ENCODE peak calls at places on chromosomes 4 and X, in seven cellular contexts. P, Q, A, N, G, Z and T are unnamed samples.
A peak's percentile ranks its signal among the peaks of the same experiment; 100 is the strongest.

GRCh38 chr4:140049024-140049923 is 104.7 kb downstream of the MAML3 start:
- DNase-seq in Z (peak; percentile 57), Q (peak; percentile 63), G (peak; percentile 48), N (peak; percentile 60), P (peak; percentile 17), A (no peak), T (peak; percentile 49)

GRCh38 chrX:35625714-35626113 is 172.4 kb upstream of the MAGEB16 start:
- DNase-seq in G (no peak), Q (no peak), A (peak; percentile 67), Z (no peak), P (no peak), N (no peak), T (no peak)

GRCh38 chr4:25161599-25161960 is 1.3 kb upstream of the SEPSECS start:
- DNase-seq in Q (no peak), G (no peak), Z (no peak), N (no peak), A (peak; percentile 30), P (no peak), T (no peak)

GRCh38 chrX:95057341-95057740 is 1383.3 kb downstream of the FAM133A start:
- DNase-seq in N (no peak), Z (peak; percentile 4), G (no peak), P (no peak), Q (no peak), A (no peak), T (no peak)

GRCh38 chr4:181365671-181366070 is 877.5 kb upstream of the TENM3 start:
- DNase-seq in Q (no peak), P (no peak), A (no peak), N (no peak), Z (no peak), G (no peak), T (no peak)

GRCh38 chr4:13865871-13866669 is 238.5 kb upstream of the BOD1L1 start:
- DNase-seq in A (no peak), Z (peak; percentile 51), N (no peak), P (no peak), Q (no peak), G (no peak), T (no peak)

GRCh38 chr4:89296399-89296798 is 11.2 kb downstream of the GPRIN3 start:
- DNase-seq in A (no peak), N (no peak), G (no peak), P (no peak), Z (no peak), Q (no peak), T (no peak)

GRCh38 chr4:55330241-55330640 is 15.8 kb upstream of the SRD5A3 start:
- DNase-seq in Q (no peak), Z (no peak), P (no peak), G (no peak), N (no peak), A (no peak), T (no peak)

GRCh38 chrX:2901367-2902036 is 27.6 kb downstream of the ARSD start:
- DNase-seq in Q (no peak), Z (peak; percentile 64), P (no peak), G (no peak), A (no peak), N (no peak), T (no peak)

GRCh38 chr4:52864816-52865215 is 2.7 kb downstream of the RASL11B start:
- DNase-seq in Z (peak; percentile 35), N (no peak), Q (no peak), A (no peak), P (no peak), G (no peak), T (peak; percentile 39)

GRCh38 chrX:13120017-13120416 is 75.6 kb upstream of the FAM9C start:
- DNase-seq in N (peak; percentile 51), P (no peak), A (peak; percentile 48), G (no peak), Z (peak; percentile 53), Q (peak; percentile 30), T (peak; percentile 81)

GRCh38 chrX:96721398-96721797 is 36.8 kb downstream of the DIAPH2 start:
- DNase-seq in P (no peak), Q (no peak), G (no peak), A (no peak), Z (peak; percentile 36), N (no peak), T (no peak)

GRCh38 chr4:33493231-33493630 is 2751.1 kb downstream of the ARAP2 start:
- DNase-seq in G (no peak), N (no peak), P (no peak), Q (no peak), A (no peak), Z (no peak), T (no peak)

GRCh38 chr4:1293531-1293941 is 3.8 kb downstream of the MAEA start:
- DNase-seq in N (no peak), A (no peak), Z (no peak), P (no peak), Q (no peak), G (no peak), T (no peak)

GRCh38 chr4:146190393-146190910 is 14.9 kb downstream of the LSM6 start:
- DNase-seq in N (no peak), P (no peak), Z (no peak), G (no peak), Q (no peak), A (no peak), T (no peak)

GRCh38 chr4:3635090-3635820 is 103.0 kb upstream of the LRPAP1 start:
- DNase-seq in N (no peak), P (no peak), A (no peak), Q (no peak), G (no peak), Z (no peak), T (no peak)

GRCh38 chrX:28609917-28610613 is 22.8 kb downstream of the IL1RAPL1 start:
- DNase-seq in N (no peak), Q (peak; percentile 56), Z (no peak), A (no peak), G (no peak), P (no peak), T (peak; percentile 63)

GRCh38 chr4:66062044-66062443 is 391.8 kb upstream of the EPHA5 start:
- DNase-seq in P (no peak), N (no peak), A (no peak), Z (no peak), G (no peak), Q (no peak), T (no peak)

GRCh38 chr4:159158989-159159388 is 56.1 kb downstream of the RAPGEF2 start:
- DNase-seq in G (no peak), N (no peak), Z (no peak), Q (no peak), A (no peak), P (no peak), T (no peak)

GRCh38 chrX:101257448-101258259 is 33.5 kb downstream of the TAF7L start:
- DNase-seq in G (no peak), A (no peak), N (no peak), Q (no peak), Z (peak; percentile 76), P (no peak), T (no peak)

GRCh38 chr4:113919145-113919544 is 60.3 kb downstream of the ARSJ start:
- DNase-seq in Z (no peak), A (no peak), N (no peak), Q (no peak), P (no peak), G (no peak), T (no peak)

GRCh38 chr4:6345096-6345830 is 75.6 kb downstream of the WFS1 start:
- DNase-seq in G (no peak), Q (no peak), P (no peak), A (no peak), Z (no peak), N (no peak), T (no peak)

GRCh38 chr4:86261634-86262033 is 98.2 kb downstream of the MAPK10 start:
- DNase-seq in G (no peak), Q (no peak), Z (no peak), A (no peak), P (no peak), N (no peak), T (no peak)

GRCh38 chr4:159178147-159178541 is 75.3 kb downstream of the RAPGEF2 start:
- DNase-seq in N (no peak), P (no peak), G (no peak), A (no peak), Z (peak; percentile 44), Q (no peak), T (no peak)

GRCh38 chrX:37638047-37638446 is 47.5 kb upstream of the XK start:
- DNase-seq in Z (no peak), N (no peak), P (no peak), Q (no peak), G (no peak), A (no peak), T (no peak)
- TF ChIP-seq POLR2A in Z (no peak), N (no peak), P (no peak), Q (no peak), G (no peak), A (no peak), T (no peak)

DNA sequence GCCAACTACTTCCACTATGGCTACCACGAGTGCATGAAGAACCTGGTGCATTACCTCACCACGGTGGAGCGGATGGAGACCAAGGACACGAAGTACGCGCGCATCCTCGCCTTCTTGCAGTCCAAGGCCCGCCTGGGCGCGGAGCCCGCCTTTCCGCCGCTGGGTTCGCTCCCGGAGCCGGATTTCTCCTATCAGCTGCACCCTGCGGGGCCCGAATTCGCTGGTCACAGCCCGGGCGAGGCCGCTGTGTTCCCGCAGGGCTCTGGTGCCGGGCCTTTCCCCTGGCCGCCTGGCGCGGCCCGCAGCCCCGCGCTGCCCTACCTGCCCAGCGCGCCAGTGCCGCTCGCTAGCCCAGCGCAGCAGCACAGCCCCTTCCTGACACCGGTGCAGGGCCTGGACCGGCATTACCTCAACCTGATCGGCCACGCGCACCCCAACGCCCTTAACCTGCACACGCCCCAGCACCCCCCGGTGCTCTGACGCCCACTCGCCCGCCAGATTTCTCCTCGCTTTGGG is 2.1 kb downstream of the HELT start:
- DNase-seq in G (no peak), P (no peak), Z (no peak), N (no peak), Q (no peak), A (no peak), T (no peak)
- H3K4me3 ChIP-seq in G (peak overlapping the region; percentile 17), P (peak overlapping the region; percentile 20), Z (no peak overlapping the region), N (no peak overlapping the region), Q (no peak overlapping the region), A (no peak overlapping the region), T (peak overlapping the region; percentile 25)

GRCh38 chr4:151541438-151542071 is 132.6 kb downstream of the FHIP1A start:
- DNase-seq in G (no peak), N (no peak), P (no peak), Z (peak; percentile 58), A (no peak), Q (no peak), T (no peak)
- H3K27ac ChIP-seq in G (peak overlapping the region; percentile 70), N (no peak overlapping the region), P (no peak overlapping the region), Z (no peak overlapping the region), A (no peak overlapping the region), Q (no peak overlapping the region), T (no peak overlapping the region)

DNA sequence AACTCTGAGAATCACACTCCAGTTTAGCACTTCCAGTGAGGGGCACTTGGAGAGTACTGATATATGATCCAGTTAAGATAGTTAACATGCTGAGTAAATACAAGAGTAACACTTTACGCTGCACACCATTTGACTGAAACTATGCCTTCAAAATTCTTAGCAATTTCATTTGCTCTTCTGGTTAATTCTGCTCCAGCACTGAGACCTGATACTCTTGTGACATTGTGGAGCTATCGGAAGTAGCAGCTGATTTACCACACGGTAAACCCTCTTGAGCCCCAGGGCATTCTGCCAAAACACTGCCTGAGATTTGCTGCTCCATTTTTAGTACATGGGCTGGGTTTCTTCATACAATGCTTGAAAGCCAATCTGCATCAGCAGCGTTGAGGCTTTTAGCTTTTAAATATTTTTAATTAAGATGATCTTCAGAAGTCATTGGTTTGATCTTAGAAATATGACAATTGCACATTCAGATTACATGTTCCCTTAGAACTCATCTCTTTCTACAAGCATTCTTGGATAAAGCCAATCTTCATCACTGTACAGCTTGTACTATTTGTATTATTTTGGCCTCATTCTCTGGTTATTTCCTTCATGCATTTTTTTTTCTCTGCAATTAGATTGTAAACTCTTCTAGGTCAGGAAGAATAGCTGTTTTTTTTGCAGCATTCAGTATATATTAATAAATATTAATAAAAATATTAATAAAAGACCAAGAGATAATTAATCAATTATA is 67.8 kb upstream of the ETNPPL start:
- DNase-seq in Z (peak; percentile 13), N (peak; percentile 21), Q (peak; percentile 78), P (peak; percentile 35), A (peak; percentile 27), G (no peak), T (peak; percentile 61)
- TF ChIP-seq POLR2A in Z (no peak), N (no peak), Q (no peak), P (no peak), A (no peak), G (no peak), T (no peak)